ENCODE peak calls at places on chromosomes 3 and 15, in four cellular contexts. N is A549, O is HepG2, E is K562. W is an unnamed sample.

GRCh38 chr15:38514601-38515000 is 50.0 kb downstream of the RASGRP1 start:
- DNase-seq in O (no peak), E (no peak), N (no peak), W (no peak)

GRCh38 chr3:14457999-14458398 is 55.6 kb downstream of the SLC6A6 start:
- DNase-seq in O (no peak), N (peak; percentile 41), E (peak; percentile 56), W (peak; percentile 52)

GRCh38 chr15:39247574-39247973 is 333.3 kb upstream of the THBS1 start:
- DNase-seq in N (no peak), E (no peak), O (no peak), W (no peak)

GRCh38 chr15:101168463-101168824 is 83.4 kb downstream of the CHSY1 start:
- DNase-seq in O (no peak), E (no peak), N (no peak), W (no peak)

GRCh38 chr15:37678124-37678523 is 256.3 kb upstream of the TMCO5A start:
- DNase-seq in N (no peak), O (no peak), E (no peak), W (peak; percentile 44)

GRCh38 chr15:38168472-38169057 is 84.1 kb upstream of the SPRED1 start:
- DNase-seq in O (no peak), N (no peak), E (no peak), W (no peak)

GRCh38 chr3:5494913-5495519 is 307.5 kb downstream of the EDEM1 start:
- DNase-seq in N (no peak), E (peak; percentile 24), O (no peak), W (no peak)

GRCh38 chr15:40471778-40472130 is 970 bp downstream of the CHST14 start:
- DNase-seq in O (peak; percentile 32), E (no peak), N (no peak), W (peak; percentile 57)

GRCh38 chr15:66004618-66005262 is 135.4 kb downstream of the RAB11A start:
- DNase-seq in N (peak; percentile 26), E (peak; percentile 52), O (peak; percentile 12), W (peak; percentile 48)

GRCh38 chr3:30142946-30143345 is 463.5 kb upstream of the TGFBR2 start:
- DNase-seq in N (no peak), E (no peak), O (peak; percentile 19), W (no peak)

GRCh38 chr3:30141927-30142326 is 464.5 kb upstream of the TGFBR2 start:
- DNase-seq in O (peak; percentile 45), N (no peak), E (no peak), W (no peak)

GRCh38 chr3:30140356-30140755 is 466.0 kb upstream of the TGFBR2 start:
- DNase-seq in E (no peak), N (no peak), O (no peak), W (no peak)

GRCh38 chr3:30139283-30139682 is 467.1 kb upstream of the TGFBR2 start:
- DNase-seq in O (no peak), N (no peak), E (no peak), W (no peak)

DNA sequence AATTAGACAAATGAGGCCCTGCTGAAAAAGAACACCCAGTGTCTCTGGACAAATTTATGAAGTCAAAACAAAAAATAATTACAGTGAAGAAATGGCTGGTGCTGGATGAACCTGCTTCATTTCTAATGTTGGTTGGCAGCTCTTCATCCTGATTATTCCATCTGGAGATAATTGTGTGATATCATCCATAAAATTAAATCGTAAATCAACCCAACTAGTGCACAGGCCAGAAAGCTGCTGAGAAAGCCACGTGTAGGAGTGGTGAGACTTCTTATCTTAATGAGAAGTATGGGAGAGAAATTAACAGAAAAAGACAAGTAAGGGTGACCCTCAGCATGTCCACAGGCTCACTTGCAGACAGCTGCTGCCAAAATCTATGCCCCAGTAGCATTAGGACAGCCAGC is 465.2 kb upstream of the TGFBR2 start:
- DNase-seq in N (no peak), O (no peak), E (no peak), W (no peak)
- TF ChIP-seq HMGXB4 in N (no peak), O (no peak), E (no peak), W (no peak)

GRCh38 chr15:41790756-41791546 is 16.7 kb downstream of the MAPKBP1 start:
- DNase-seq in N (peak; percentile 14), E (no peak), O (peak; percentile 28), W (no peak)
- TF ChIP-seq HMGXB4 in N (no peak), E (no peak), O (no peak), W (no peak)

DNA sequence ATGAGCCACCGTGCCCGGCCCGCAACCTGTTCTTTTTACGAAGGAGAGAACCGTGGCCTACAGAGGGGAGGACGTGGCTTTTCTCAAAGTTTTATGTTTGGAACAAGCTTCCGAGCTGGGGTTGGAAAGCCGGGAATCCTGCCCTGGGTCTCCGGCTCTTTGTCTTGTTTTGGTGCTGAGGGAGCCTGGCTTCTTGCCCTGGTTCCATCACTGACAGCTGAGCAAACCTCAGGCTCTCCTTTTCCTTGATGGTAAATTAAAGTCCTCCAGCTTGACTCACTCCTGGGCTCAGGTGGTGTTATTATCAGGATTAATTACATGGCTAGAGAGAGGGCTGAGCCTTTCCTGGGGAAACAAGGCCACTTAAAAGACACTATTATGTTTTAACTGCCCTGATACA is 289.5 kb upstream of the RGMA start:
- DNase-seq in O (no peak), E (no peak), N (no peak), W (no peak)
- TF ChIP-seq HMGXB4 in O (no peak), E (no peak), N (no peak), W (no peak)

DNA sequence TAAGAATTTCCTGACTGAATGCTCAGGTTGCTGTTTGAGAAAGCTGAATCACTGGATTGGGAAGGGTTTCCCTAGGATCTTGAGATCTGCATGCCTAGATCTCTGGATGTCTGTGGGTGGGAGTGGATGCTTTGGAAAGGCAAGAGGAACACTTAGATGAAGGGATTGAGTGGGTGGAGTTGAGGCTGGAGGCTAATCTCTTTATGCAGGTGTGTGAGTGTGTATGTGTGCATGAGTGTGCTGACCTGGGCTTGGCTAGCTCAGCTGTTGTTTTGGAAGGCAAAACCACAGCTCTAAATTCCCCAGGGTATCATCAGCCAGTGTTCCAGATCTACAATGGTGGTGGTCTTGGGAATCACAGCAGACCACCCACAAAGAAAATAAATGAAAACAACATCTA is 60.5 kb downstream of the CLDN1 start:
- DNase-seq in E (no peak), O (no peak), N (no peak), W (no peak)
- TF ChIP-seq HMGXB4 in E (no peak), O (no peak), N (no peak), W (no peak)

GRCh38 chr3:144028798-144029411 is 57.3 kb downstream of the DIPK2A start:
- DNase-seq in N (no peak), E (no peak), O (no peak), W (no peak)
- TF ChIP-seq HMGXB4 in N (no peak), E (no peak), O (no peak), W (no peak)

GRCh38 chr3:61237858-61238257 is 13.4 kb downstream of the FHIT start:
- DNase-seq in N (no peak), E (peak; percentile 6), O (no peak), W (no peak)

GRCh38 chr3:61236556-61236955 is 14.7 kb downstream of the FHIT start:
- DNase-seq in O (no peak), E (no peak), N (no peak), W (no peak)

GRCh38 chr3:61233828-61234227 is 17.4 kb downstream of the FHIT start:
- DNase-seq in N (no peak), E (no peak), O (no peak), W (no peak)
- TF ChIP-seq HMGXB4 in N (no peak), E (no peak), O (no peak), W (no peak)

GRCh38 chr3:25508901-25509300 is 80.8 kb downstream of the RARB start:
- DNase-seq in E (no peak), N (peak; percentile 33), O (no peak), W (no peak)
- TF ChIP-seq HMGXB4 in E (no peak), N (no peak), O (no peak), W (no peak)

GRCh38 chr3:124504332-124505059 is 225.8 kb upstream of the UMPS start:
- DNase-seq in E (no peak), N (no peak), O (no peak), W (no peak)
- TF ChIP-seq HMGXB4 in E (no peak), N (no peak), O (no peak), W (no peak)

GRCh38 chr3:114362815-114363214 is 69.0 kb downstream of the TIGIT start:
- DNase-seq in E (no peak), O (peak; percentile 11), N (peak; percentile 28), W (no peak)
- TF ChIP-seq HMGXB4 in E (no peak), O (no peak), N (no peak), W (no peak)

GRCh38 chr3:56971816-56972215 is 88.6 kb upstream of the SPATA12 start:
- DNase-seq in N (no peak), E (no peak), O (no peak), W (no peak)
- TF ChIP-seq HMGXB4 in N (no peak), E (no peak), O (no peak), W (no peak)

W was measured in WTC11.